ENCODE peak calls at places on chromosomes 12 and 14, in eight cellular contexts. H is HCT116, I is HepG2, Q is A549, X is H1, Y is GM12878, Z is IMR-90, F is SK-N-SH. K is an unnamed sample.

GRCh38 chr14:61668267-61668666 is 27.0 kb upstream of the HIF1A start:
- DNase-seq in H (no peak), I (no peak), Q (peak), X (no peak), Y (no peak), Z (no peak), F (no peak), K (no peak)

GRCh38 chr12:45329702-45330101 is 113.8 kb downstream of the ANO6 start:
- DNase-seq in H (no peak), I (no peak), Q (no peak), X (no peak), Y (no peak), Z (no peak), F (no peak), K (no peak)

GRCh38 chr14:94423465-94424056 is 29.0 kb downstream of the SERPINA11 start:
- DNase-seq in H (peak), I (peak), Q (peak), X (peak), Y (peak), Z (peak), F (peak), K (peak)

GRCh38 chr14:68027276-68027675 is 207.7 kb downstream of the RAD51B start:
- DNase-seq in H (no peak), I (no peak), Q (no peak), X (no peak), Y (no peak), Z (peak), F (no peak), K (no peak)

GRCh38 chr12:27817761-27818160 is 37.7 kb upstream of the MANSC4 start:
- DNase-seq in H (no peak), I (no peak), Q (no peak), X (no peak), Y (no peak), Z (no peak), F (no peak), K (no peak)

GRCh38 chr12:38149395-38150073 is 167.0 kb upstream of the ALG10B start:
- DNase-seq in H (peak), I (no peak), Q (no peak), X (no peak), Y (no peak), Z (no peak), F (no peak), K (no peak)

GRCh38 chr12:115866909-115867525 is 410.5 kb downstream of the MED13L start:
- DNase-seq in H (no peak), I (peak), Q (peak), X (no peak), Y (no peak), Z (no peak), F (peak), K (no peak)

GRCh38 chr12:120183211-120183631 is 11.3 kb downstream of the GCN1 start:
- DNase-seq in H (no peak), I (no peak), Q (no peak), X (no peak), Y (no peak), Z (peak), F (no peak), K (no peak)

GRCh38 chr14:89921896-89922548 is 32.5 kb downstream of the EFCAB11 start:
- DNase-seq in H (no peak), I (no peak), Q (no peak), X (no peak), Y (no peak), Z (peak), F (no peak), K (no peak)

GRCh38 chr14:99838555-99839193 is 45.5 kb downstream of the EML1 start:
- DNase-seq in H (no peak), I (peak), Q (no peak), X (peak), Y (no peak), Z (peak), F (no peak), K (no peak)

DNA sequence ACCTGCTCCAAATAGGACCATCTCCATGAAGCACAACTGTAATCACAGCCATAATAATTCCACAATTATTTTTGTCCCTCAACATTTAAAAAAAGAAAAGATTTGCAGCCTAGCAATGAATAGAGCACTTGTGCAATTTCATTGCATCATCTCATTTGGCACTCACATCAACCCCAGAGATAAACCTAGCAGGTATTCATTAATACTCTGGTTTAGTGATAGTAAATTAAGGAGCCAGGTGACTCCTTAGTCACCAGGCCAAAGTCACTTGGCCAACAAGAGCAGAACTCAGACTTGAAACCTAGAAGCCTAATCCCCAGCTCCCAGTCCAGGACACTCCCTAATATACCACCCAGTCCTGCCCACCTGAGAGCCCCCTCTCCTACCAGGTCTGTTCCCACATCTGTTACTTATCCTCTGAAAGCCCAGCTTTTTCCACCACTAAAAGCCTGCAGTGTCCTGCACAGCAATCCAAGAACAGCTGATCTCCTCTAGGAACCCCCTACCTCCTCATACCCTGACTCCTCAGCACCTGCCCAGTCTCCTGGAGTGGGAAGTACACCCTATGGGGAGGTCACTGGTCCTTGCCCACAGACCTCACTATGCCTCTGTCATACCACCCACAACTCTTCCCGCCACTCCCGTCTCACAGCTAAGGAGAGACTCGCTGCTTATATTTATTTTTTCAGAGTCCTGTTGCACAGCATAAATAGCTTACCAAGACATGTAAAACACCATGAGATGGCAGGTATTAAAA is 22.1 kb downstream of the OR10P1 start:
- DNase-seq in H (no peak), I (no peak), Q (no peak), X (no peak), Y (no peak), Z (no peak), F (no peak), K (no peak)
- TF ChIP-seq RAD21 in H (no peak), I (no peak), Q (no peak), X (no peak), Y (no peak), Z (no peak), F (no peak), K (no peak)

GRCh38 chr14:71139058-71139946 is 232.0 kb downstream of the PCNX1 start:
- DNase-seq in H (peak), I (peak), Q (peak), X (peak), Y (peak), Z (peak), F (peak), K (peak)

GRCh38 chr14:71143391-71144290 is 236.4 kb downstream of the PCNX1 start:
- DNase-seq in H (no peak), I (peak), Q (no peak), X (no peak), Y (no peak), Z (peak), F (no peak), K (peak)

GRCh38 chr14:71140157-71140556 is 232.9 kb downstream of the PCNX1 start:
- DNase-seq in H (no peak), I (no peak), Q (no peak), X (no peak), Y (no peak), Z (no peak), F (no peak), K (no peak)

GRCh38 chr14:71141701-71142374 is 234.6 kb downstream of the PCNX1 start:
- DNase-seq in H (no peak), I (no peak), Q (no peak), X (no peak), Y (no peak), Z (peak), F (no peak), K (no peak)

GRCh38 chr14:71142375-71143038 is 235.2 kb downstream of the PCNX1 start:
- DNase-seq in H (no peak), I (no peak), Q (no peak), X (no peak), Y (peak), Z (peak), F (no peak), K (no peak)
- TF ChIP-seq RAD21 in H (no peak), I (no peak), Q (no peak), X (no peak), Y (peak), Z (peak), F (no peak), K (no peak)

GRCh38 chr14:34496679-34497513 is 34.9 kb upstream of the SPTSSA start:
- DNase-seq in H (peak), I (peak), Q (peak), X (peak), Y (no peak), Z (peak), F (peak), K (peak)
- TF ChIP-seq RAD21 in H (peak), I (peak), Q (peak), X (peak), Y (no peak), Z (peak), F (no peak), K (peak)

DNA sequence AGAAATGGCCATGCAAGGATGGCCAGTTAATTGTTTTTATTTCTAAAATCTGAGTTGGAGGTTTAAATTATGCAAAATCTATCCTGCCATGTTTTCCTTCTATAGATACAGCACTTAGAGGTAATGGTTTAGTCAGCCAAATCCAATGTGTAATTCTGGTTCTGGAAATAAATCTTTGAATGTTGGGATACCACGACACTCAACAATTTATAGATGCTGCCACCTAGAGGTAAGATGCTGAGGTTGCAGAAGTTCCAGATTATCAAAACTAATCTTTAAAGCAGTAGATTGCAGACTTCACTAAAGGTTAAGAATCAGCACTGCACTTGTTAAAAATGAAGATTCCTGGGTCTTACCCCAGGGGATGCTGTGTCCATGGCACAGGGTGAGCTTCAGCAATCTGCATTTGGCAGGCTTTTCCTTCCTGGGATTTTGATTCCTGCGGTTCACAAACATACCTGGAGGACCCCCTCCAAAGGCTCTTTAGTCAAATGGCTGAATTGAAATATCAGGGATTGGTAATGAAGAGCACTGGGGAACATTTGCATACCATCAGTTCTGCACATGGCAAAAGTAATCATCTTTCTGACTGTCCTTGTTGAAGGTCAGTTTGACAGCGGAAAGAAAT is 53.4 kb upstream of the ANO4 start:
- DNase-seq in H (peak), I (peak), Q (peak), X (no peak), Y (no peak), Z (peak), F (peak), K (peak)
- TF ChIP-seq RAD21 in H (peak), I (no peak), Q (peak), X (peak), Y (peak), Z (peak), F (peak), K (peak)

DNA sequence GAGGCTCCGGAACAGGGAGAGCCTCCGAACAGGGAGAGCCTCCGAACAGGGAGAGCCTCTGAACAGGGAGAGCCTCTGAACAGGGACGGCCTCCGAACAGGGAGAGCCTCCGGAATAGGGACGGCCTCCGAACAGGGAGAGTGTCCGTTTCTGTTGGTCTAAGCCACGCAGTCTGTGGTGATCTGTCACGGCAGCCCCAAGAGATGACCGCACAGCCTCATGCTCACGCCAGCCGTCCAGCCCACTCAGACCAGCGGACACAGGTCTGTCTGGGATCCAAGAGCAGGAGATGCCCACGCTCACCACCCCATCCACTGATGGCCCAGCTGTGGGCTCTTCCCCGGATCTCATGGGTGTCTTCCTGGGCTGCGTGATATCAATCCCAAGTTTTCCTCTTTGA is 33.3 kb downstream of the GALNT9 start:
- DNase-seq in H (no peak), I (no peak), Q (no peak), X (no peak), Y (no peak), Z (no peak), F (no peak), K (no peak)
- TF ChIP-seq RAD21 in H (no peak), I (no peak), Q (no peak), X (no peak), Y (no peak), Z (no peak), F (no peak), K (no peak)

DNA sequence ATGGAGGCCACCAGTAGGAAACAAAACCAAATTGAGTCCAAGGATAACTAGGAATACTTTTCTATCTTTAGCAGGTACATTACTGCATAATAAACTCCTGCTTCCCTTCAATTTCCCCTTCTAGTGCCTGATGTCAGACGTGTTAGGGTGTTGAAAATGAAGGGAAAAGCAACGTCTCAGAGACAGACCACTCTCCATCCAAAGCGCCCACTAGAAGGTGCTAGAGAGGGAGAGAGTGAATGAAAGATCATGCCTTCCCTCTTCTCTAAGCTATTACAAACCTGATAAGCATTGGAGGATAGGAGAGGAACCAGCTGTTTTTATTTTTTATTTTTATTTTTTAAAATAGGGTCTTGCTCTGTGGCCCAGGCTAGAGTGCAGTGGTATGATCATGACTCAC is 64.1 kb downstream of the ZNF641 start:
- DNase-seq in H (no peak), I (peak), Q (no peak), X (no peak), Y (no peak), Z (no peak), F (no peak), K (no peak)
- TF ChIP-seq RAD21 in H (peak), I (no peak), Q (no peak), X (peak), Y (peak), Z (no peak), F (peak), K (peak)

GRCh38 chr12:112980491-112981158 is 2.3 kb downstream of the OAS2 start:
- DNase-seq in H (no peak), I (no peak), Q (no peak), X (no peak), Y (no peak), Z (no peak), F (no peak), K (no peak)

GRCh38 chr12:112977641-112978040 is 678 bp upstream of the OAS2 start:
- DNase-seq in H (no peak), I (no peak), Q (no peak), X (no peak), Y (no peak), Z (no peak), F (no peak), K (no peak)

GRCh38 chr12:112977139-112977538 is 1.2 kb upstream of the OAS2 start:
- DNase-seq in H (no peak), I (no peak), Q (no peak), X (no peak), Y (no peak), Z (no peak), F (no peak), K (no peak)

GRCh38 chr12:112979281-112979680 is 962 bp downstream of the OAS2 start:
- DNase-seq in H (no peak), I (no peak), Q (no peak), X (no peak), Y (peak), Z (no peak), F (no peak), K (no peak)

GRCh38 chr12:112978163-112979081 is at the start of gene OAS2:
- DNase-seq in H (no peak), I (peak), Q (no peak), X (no peak), Y (peak), Z (peak), F (no peak), K (no peak)
- TF ChIP-seq RAD21 in H (no peak), I (no peak), Q (no peak), X (no peak), Y (no peak), Z (no peak), F (no peak), K (no peak)

GRCh38 chr14:106211489-106211888 is 685.1 kb downstream of the TMEM121 start:
- DNase-seq in H (no peak), I (no peak), Q (no peak), X (no peak), Y (no peak), Z (no peak), F (no peak), K (no peak)

GRCh38 chr14:106207316-106207715 is 680.9 kb downstream of the TMEM121 start:
- DNase-seq in H (no peak), I (peak), Q (no peak), X (no peak), Y (no peak), Z (no peak), F (no peak), K (no peak)

GRCh38 chr14:106208794-106209193 is 682.4 kb downstream of the TMEM121 start:
- DNase-seq in H (no peak), I (no peak), Q (no peak), X (no peak), Y (no peak), Z (no peak), F (no peak), K (no peak)

GRCh38 chr14:106209745-106210144 is 683.4 kb downstream of the TMEM121 start:
- DNase-seq in H (no peak), I (no peak), Q (no peak), X (no peak), Y (no peak), Z (no peak), F (no peak), K (no peak)

DNA sequence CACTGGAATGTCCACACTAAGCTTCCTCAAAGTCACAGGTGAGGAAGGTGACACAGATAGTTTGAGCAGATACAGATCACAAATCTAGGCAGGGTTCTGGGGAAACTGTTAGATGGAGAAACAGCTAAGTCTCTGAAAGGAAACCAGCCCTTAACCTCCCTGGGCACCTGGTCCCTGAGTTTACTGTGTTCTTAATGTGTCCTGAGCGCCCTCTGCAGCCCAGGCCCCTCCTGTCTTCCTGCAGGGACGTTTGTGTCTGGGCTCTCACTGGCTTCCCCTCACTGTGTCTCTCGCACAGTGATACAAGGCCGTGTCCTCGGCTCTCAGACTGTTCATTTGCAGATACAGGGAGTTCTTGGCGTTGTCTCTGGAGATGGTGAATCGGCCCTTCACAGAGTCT is 684.3 kb downstream of the TMEM121 start:
- DNase-seq in H (no peak), I (no peak), Q (no peak), X (no peak), Y (no peak), Z (no peak), F (no peak), K (no peak)
- TF ChIP-seq RAD21 in H (no peak), I (no peak), Q (no peak), X (no peak), Y (no peak), Z (no peak), F (no peak), K (no peak)